ENCODE peak calls at places on chromosomes 11 and 22, in six cellular contexts. One of them, this sample, is unnamed.

GRCh38 chr11:61955416-61956135 is 5.4 kb downstream of the BEST1 start:
- DNase-seq in stomach: no peak
- DNase-seq in testis: no peak
- DNase-seq in tibial nerve: no peak
- DNase-seq in ovary: peak; percentile 65
- DNase-seq in adrenal gland: peak; percentile 34
- DNase-seq in this sample: peak; percentile 53

GRCh38 chr11:96342131-96342970 is 644 bp downstream of the MAML2 start:
- DNase-seq in stomach: no peak
- DNase-seq in testis: no peak
- DNase-seq in tibial nerve: no peak
- DNase-seq in ovary: no peak
- DNase-seq in adrenal gland: no peak
- DNase-seq in this sample: no peak

GRCh38 chr11:18332302-18332701 is 9.9 kb downstream of the GTF2H1 start:
- DNase-seq in stomach: no peak
- DNase-seq in testis: no peak
- DNase-seq in tibial nerve: no peak
- DNase-seq in ovary: no peak
- DNase-seq in adrenal gland: no peak
- DNase-seq in this sample: no peak

GRCh38 chr11:3878036-3878584 is 22.6 kb downstream of the STIM1 start:
- DNase-seq in stomach: no peak
- DNase-seq in testis: no peak
- DNase-seq in tibial nerve: no peak
- DNase-seq in ovary: no peak
- DNase-seq in adrenal gland: no peak
- DNase-seq in this sample: no peak

GRCh38 chr11:60700689-60701508 is 1.5 kb downstream of the MS4A8 start:
- DNase-seq in stomach: peak; percentile 40
- DNase-seq in testis: peak; percentile 54
- DNase-seq in tibial nerve: no peak
- DNase-seq in ovary: peak; percentile 24
- DNase-seq in adrenal gland: no peak
- DNase-seq in this sample: no peak

GRCh38 chr11:133249065-133249464 is 283.2 kb downstream of the OPCML start:
- DNase-seq in stomach: no peak
- DNase-seq in testis: no peak
- DNase-seq in tibial nerve: no peak
- DNase-seq in ovary: no peak
- DNase-seq in adrenal gland: no peak
- DNase-seq in this sample: no peak

GRCh38 chr11:78657968-78658839 is 83.5 kb upstream of the NARS2 start:
- DNase-seq in stomach: no peak
- DNase-seq in testis: no peak
- DNase-seq in tibial nerve: no peak
- DNase-seq in ovary: no peak
- DNase-seq in adrenal gland: no peak
- DNase-seq in this sample: no peak

GRCh38 chr11:131118247-131118646 is 202.0 kb upstream of the SNX19 start:
- DNase-seq in stomach: no peak
- DNase-seq in testis: no peak
- DNase-seq in tibial nerve: no peak
- DNase-seq in ovary: no peak
- DNase-seq in adrenal gland: no peak
- DNase-seq in this sample: no peak

GRCh38 chr11:101738494-101738893 is 154.7 kb upstream of the TRPC6 start:
- DNase-seq in stomach: no peak
- DNase-seq in testis: no peak
- DNase-seq in tibial nerve: no peak
- DNase-seq in ovary: no peak
- DNase-seq in adrenal gland: no peak
- DNase-seq in this sample: no peak

GRCh38 chr11:34269031-34269430 is 88.8 kb downstream of the ABTB2 start:
- DNase-seq in stomach: no peak
- DNase-seq in testis: no peak
- DNase-seq in tibial nerve: no peak
- DNase-seq in ovary: no peak
- DNase-seq in adrenal gland: no peak
- DNase-seq in this sample: no peak

GRCh38 chr11:21963013-21963412 is 229.9 kb upstream of the ANO5 start:
- DNase-seq in stomach: no peak
- DNase-seq in testis: no peak
- DNase-seq in tibial nerve: no peak
- DNase-seq in ovary: no peak
- DNase-seq in adrenal gland: no peak
- DNase-seq in this sample: no peak

GRCh38 chr11:70854891-70855556 is 397.4 kb downstream of the SHANK2 start:
- DNase-seq in stomach: no peak
- DNase-seq in testis: no peak
- DNase-seq in tibial nerve: no peak
- DNase-seq in ovary: no peak
- DNase-seq in adrenal gland: no peak
- DNase-seq in this sample: no peak

GRCh38 chr11:129702410-129703390 is 112.9 kb upstream of the TMEM45B start:
- DNase-seq in stomach: no peak
- DNase-seq in testis: no peak
- DNase-seq in tibial nerve: no peak
- DNase-seq in ovary: no peak
- DNase-seq in adrenal gland: no peak
- DNase-seq in this sample: no peak

GRCh38 chr11:134844838-134845237 is 432.8 kb upstream of the B3GAT1 start:
- DNase-seq in stomach: no peak
- DNase-seq in testis: no peak
- DNase-seq in tibial nerve: no peak
- DNase-seq in ovary: no peak
- DNase-seq in adrenal gland: no peak
- DNase-seq in this sample: no peak

GRCh38 chr22:31800065-31800464 is 46.2 kb downstream of the DEPDC5 start:
- DNase-seq in stomach: no peak
- DNase-seq in testis: no peak
- DNase-seq in tibial nerve: no peak
- DNase-seq in ovary: no peak
- DNase-seq in adrenal gland: no peak
- DNase-seq in this sample: no peak

GRCh38 chr11:124085583-124085982 is 29.7 kb upstream of the VWA5A start:
- DNase-seq in stomach: no peak
- DNase-seq in testis: no peak
- DNase-seq in tibial nerve: no peak
- DNase-seq in ovary: no peak
- DNase-seq in adrenal gland: no peak
- DNase-seq in this sample: no peak

GRCh38 chr11:73200256-73200655 is 17.8 kb upstream of the P2RY2 start:
- DNase-seq in stomach: no peak
- DNase-seq in testis: no peak
- DNase-seq in tibial nerve: no peak
- DNase-seq in ovary: no peak
- DNase-seq in adrenal gland: no peak
- DNase-seq in this sample: no peak

GRCh38 chr22:39256979-39257378 is 12.2 kb upstream of the PDGFB start:
- DNase-seq in stomach: no peak
- DNase-seq in testis: no peak
- DNase-seq in tibial nerve: no peak
- DNase-seq in ovary: no peak
- DNase-seq in adrenal gland: no peak
- DNase-seq in this sample: no peak

GRCh38 chr11:60991457-60991856 is 20.0 kb downstream of the CD6 start:
- DNase-seq in stomach: no peak
- DNase-seq in testis: no peak
- DNase-seq in tibial nerve: no peak
- DNase-seq in ovary: no peak
- DNase-seq in adrenal gland: no peak
- DNase-seq in this sample: no peak

GRCh38 chr11:46322759-46323158 is 24.5 kb upstream of the DGKZ start:
- DNase-seq in stomach: no peak
- DNase-seq in testis: no peak
- DNase-seq in tibial nerve: no peak
- DNase-seq in ovary: no peak
- DNase-seq in adrenal gland: no peak
- DNase-seq in this sample: no peak

GRCh38 chr11:2643746-2644145 is 56.0 kb downstream of the KCNQ1OT1 start:
- DNase-seq in stomach: no peak
- DNase-seq in testis: no peak
- DNase-seq in tibial nerve: no peak
- DNase-seq in ovary: no peak
- DNase-seq in adrenal gland: no peak
- DNase-seq in this sample: no peak

GRCh38 chr11:2645779-2646118 is 54.0 kb downstream of the KCNQ1OT1 start:
- DNase-seq in stomach: no peak
- DNase-seq in testis: no peak
- DNase-seq in tibial nerve: no peak
- DNase-seq in ovary: no peak
- DNase-seq in adrenal gland: no peak
- DNase-seq in this sample: no peak

GRCh38 chr11:2647167-2647566 is 52.6 kb downstream of the KCNQ1OT1 start:
- DNase-seq in stomach: no peak
- DNase-seq in testis: no peak
- DNase-seq in tibial nerve: no peak
- DNase-seq in ovary: no peak
- DNase-seq in adrenal gland: no peak
- DNase-seq in this sample: no peak

GRCh38 chr11:2647953-2648352 is 51.8 kb downstream of the KCNQ1OT1 start:
- DNase-seq in stomach: no peak
- DNase-seq in testis: no peak
- DNase-seq in tibial nerve: no peak
- DNase-seq in ovary: no peak
- DNase-seq in adrenal gland: no peak
- DNase-seq in this sample: no peak

DNA sequence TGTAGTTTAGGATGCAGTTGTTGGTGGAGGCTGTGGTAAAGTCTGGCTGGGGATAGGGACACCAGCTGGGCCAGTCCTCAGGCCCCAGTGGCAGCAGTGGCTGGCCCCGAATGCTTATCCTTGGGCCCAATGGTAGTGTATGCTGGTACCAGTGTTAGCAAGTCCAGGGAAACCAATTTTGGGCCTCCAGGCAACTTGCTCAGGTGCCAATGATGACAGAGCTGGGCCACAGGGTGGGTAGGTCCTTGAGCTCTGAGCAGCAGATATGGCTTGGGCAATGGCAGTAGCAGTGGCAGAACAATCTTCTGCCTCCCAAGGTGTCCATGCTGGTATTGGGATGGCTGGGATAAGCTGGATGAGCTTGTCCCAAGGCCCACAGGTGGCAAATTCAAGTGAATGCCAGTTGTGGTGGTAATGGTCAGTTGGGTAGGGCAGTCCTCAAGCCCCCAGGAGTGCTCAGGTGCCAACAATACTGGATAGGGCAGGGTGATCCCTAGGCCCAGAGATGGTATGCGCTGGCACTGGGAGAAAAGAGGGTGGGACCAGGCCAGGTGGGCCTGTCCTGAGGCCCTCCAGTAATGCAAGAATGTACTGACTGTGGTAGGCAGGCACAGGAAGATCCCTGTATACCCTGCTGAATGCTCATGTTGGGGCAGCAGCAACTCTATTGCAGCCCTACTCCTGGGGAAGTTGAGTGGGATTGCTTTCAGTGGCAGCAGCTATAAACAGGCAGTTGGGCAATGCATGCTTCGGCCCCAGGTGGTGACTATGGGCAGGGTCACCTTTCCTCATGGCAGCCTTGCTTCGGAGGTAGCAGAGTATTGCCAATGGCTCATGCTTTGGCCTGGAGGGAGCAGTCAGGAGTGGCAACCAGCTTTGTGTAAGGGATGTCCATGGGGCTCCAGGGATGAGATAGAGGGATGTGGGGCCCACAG is 54.7 kb downstream of the KCNQ1OT1 start:
- DNase-seq in stomach: no peak
- DNase-seq in testis: no peak
- DNase-seq in tibial nerve: no peak
- DNase-seq in ovary: no peak
- DNase-seq in adrenal gland: no peak
- DNase-seq in this sample: no peak
- TF ChIP-seq POLR2A in stomach: no peak
- TF ChIP-seq POLR2A in testis: no peak
- TF ChIP-seq POLR2A in tibial nerve: no peak
- TF ChIP-seq POLR2A in ovary: no peak
- TF ChIP-seq POLR2A in adrenal gland: no peak
- TF ChIP-seq POLR2A in this sample: no peak

DNA sequence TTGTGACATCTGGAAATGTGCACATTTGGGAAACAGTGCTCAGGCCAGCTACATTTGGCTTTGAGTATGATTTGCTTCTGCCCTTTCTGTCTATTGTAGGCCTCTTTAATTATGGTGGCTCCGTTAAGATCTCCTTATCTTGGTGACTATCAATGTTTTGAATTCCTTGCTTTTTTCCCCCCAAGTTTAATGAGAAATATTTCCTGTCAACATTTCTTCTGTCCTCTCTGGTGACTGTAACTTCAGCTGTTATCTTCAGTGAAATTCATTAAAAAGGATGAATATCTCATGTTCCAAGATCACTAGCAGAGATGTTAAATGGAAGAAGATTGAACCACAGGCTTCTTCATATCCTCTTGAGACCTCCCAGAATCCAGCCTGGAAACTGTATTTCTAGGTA is 26.5 kb upstream of the PRSS23 start:
- DNase-seq in stomach: no peak
- DNase-seq in testis: no peak
- DNase-seq in tibial nerve: no peak
- DNase-seq in ovary: no peak
- DNase-seq in adrenal gland: no peak
- DNase-seq in this sample: no peak
- H3K27me3 ChIP-seq in stomach: no peaks in the 10 kb centered on the region
- H3K27me3 ChIP-seq in testis: no peaks in the 10 kb centered on the region
- H3K27me3 ChIP-seq in tibial nerve: no peaks in the 10 kb centered on the region
- H3K27me3 ChIP-seq in ovary: no peaks in the 10 kb centered on the region
- H3K27me3 ChIP-seq in adrenal gland: no peaks in the 10 kb centered on the region
- H3K27me3 ChIP-seq in this sample: no peaks in the 10 kb centered on the region

GRCh38 chr22:37632174-37633081 is 7.0 kb upstream of the SH3BP1 start:
- DNase-seq in stomach: no peak
- DNase-seq in testis: no peak
- DNase-seq in tibial nerve: no peak
- DNase-seq in ovary: peak; percentile 55
- DNase-seq in adrenal gland: no peak
- DNase-seq in this sample: no peak

GRCh38 chr22:37629928-37630327 is 9.5 kb upstream of the SH3BP1 start:
- DNase-seq in stomach: no peak
- DNase-seq in testis: no peak
- DNase-seq in tibial nerve: no peak
- DNase-seq in ovary: no peak
- DNase-seq in adrenal gland: no peak
- DNase-seq in this sample: no peak

GRCh38 chr22:37633082-37633692 is 6.3 kb upstream of the SH3BP1 start:
- DNase-seq in stomach: no peak
- DNase-seq in testis: no peak
- DNase-seq in tibial nerve: no peak
- DNase-seq in ovary: no peak
- DNase-seq in adrenal gland: no peak
- DNase-seq in this sample: no peak

GRCh38 chr22:37630839-37631435 is 8.5 kb upstream of the SH3BP1 start:
- DNase-seq in stomach: peak; percentile 56
- DNase-seq in testis: no peak
- DNase-seq in tibial nerve: no peak
- DNase-seq in ovary: no peak
- DNase-seq in adrenal gland: no peak
- DNase-seq in this sample: no peak

GRCh38 chr22:37631448-37632173 is 7.9 kb upstream of the SH3BP1 start:
- DNase-seq in stomach: no peak
- DNase-seq in testis: no peak
- DNase-seq in tibial nerve: no peak
- DNase-seq in ovary: no peak
- DNase-seq in adrenal gland: no peak
- DNase-seq in this sample: no peak
- H3K4me1 ChIP-seq in stomach: peaks cover 57% of the 10 kb centered on the region
- H3K4me1 ChIP-seq in testis: peaks cover 34% of the 10 kb centered on the region
- H3K4me1 ChIP-seq in tibial nerve: no peaks in the 10 kb centered on the region
- H3K4me1 ChIP-seq in ovary: peaks cover 16% of the 10 kb centered on the region
- H3K4me1 ChIP-seq in adrenal gland: peaks cover 18% of the 10 kb centered on the region
- H3K4me1 ChIP-seq in this sample: peaks cover 7% of the 10 kb centered on the region

GRCh38 chr11:114651145-114651718 is 27.1 kb upstream of the NXPE2 start:
- DNase-seq in stomach: no peak
- DNase-seq in testis: no peak
- DNase-seq in tibial nerve: no peak
- DNase-seq in ovary: no peak
- DNase-seq in adrenal gland: no peak
- DNase-seq in this sample: no peak
- TF ChIP-seq POLR2A in stomach: no peak
- TF ChIP-seq POLR2A in testis: no peak
- TF ChIP-seq POLR2A in tibial nerve: no peak
- TF ChIP-seq POLR2A in ovary: no peak
- TF ChIP-seq POLR2A in adrenal gland: no peak
- TF ChIP-seq POLR2A in this sample: no peak

This sample was measured in uterus.